ENCODE peak calls at places on chromosomes 12 and 14, in seven cellular contexts. One of them, this sample, is unnamed.

GRCh38 chr14:63901434-63902085 is 48.8 kb downstream of the SYNE2 start:
- DNase-seq in HCT116: no peak
- DNase-seq in K562: no peak
- DNase-seq in H1: no peak
- DNase-seq in HepG2: no peak
- DNase-seq in HEK293T: no peak
- DNase-seq in GM12878: no peak
- DNase-seq in this sample: no peak

GRCh38 chr12:100652488-100652887 is 79.0 kb downstream of the GAS2L3 start:
- DNase-seq in HEK293T: no peak
- DNase-seq in H1: no peak
- DNase-seq in K562: no peak
- DNase-seq in HepG2: peak
- DNase-seq in HCT116: no peak
- DNase-seq in GM12878: no peak
- DNase-seq in this sample: no peak

GRCh38 chr14:74548881-74549280 is 55.3 kb downstream of the ISCA2 start:
- DNase-seq in HEK293T: no peak
- DNase-seq in GM12878: no peak
- DNase-seq in HepG2: no peak
- DNase-seq in H1: no peak
- DNase-seq in K562: no peak
- DNase-seq in HCT116: no peak
- DNase-seq in this sample: no peak

GRCh38 chr14:74400328-74400727 is 25.7 kb downstream of the SYNDIG1L start:
- DNase-seq in GM12878: no peak
- DNase-seq in K562: peak
- DNase-seq in HCT116: peak
- DNase-seq in HepG2: no peak
- DNase-seq in HEK293T: no peak
- DNase-seq in H1: peak
- DNase-seq in this sample: peak

GRCh38 chr12:131131077-131131807 is 177.5 kb downstream of the ADGRD1 start:
- DNase-seq in H1: no peak
- DNase-seq in HepG2: no peak
- DNase-seq in GM12878: no peak
- DNase-seq in HEK293T: no peak
- DNase-seq in K562: no peak
- DNase-seq in HCT116: no peak
- DNase-seq in this sample: no peak

GRCh38 chr14:98951521-98952152 is 320.4 kb downstream of the BCL11B start:
- DNase-seq in H1: no peak
- DNase-seq in GM12878: no peak
- DNase-seq in K562: no peak
- DNase-seq in HepG2: no peak
- DNase-seq in HCT116: no peak
- DNase-seq in HEK293T: no peak
- DNase-seq in this sample: no peak

GRCh38 chr14:99034711-99035171 is 237.3 kb downstream of the BCL11B start:
- DNase-seq in HepG2: no peak
- DNase-seq in H1: no peak
- DNase-seq in GM12878: no peak
- DNase-seq in HCT116: no peak
- DNase-seq in HEK293T: no peak
- DNase-seq in K562: no peak
- DNase-seq in this sample: peak

GRCh38 chr12:96136129-96136528 is 58.0 kb upstream of the ELK3 start:
- DNase-seq in HCT116: no peak
- DNase-seq in H1: no peak
- DNase-seq in GM12878: no peak
- DNase-seq in K562: no peak
- DNase-seq in HepG2: no peak
- DNase-seq in HEK293T: no peak
- DNase-seq in this sample: no peak

GRCh38 chr12:51749201-51749985 is 99.1 kb downstream of the FIGNL2 start:
- DNase-seq in GM12878: no peak
- DNase-seq in HCT116: no peak
- DNase-seq in HepG2: no peak
- DNase-seq in K562: no peak
- DNase-seq in HEK293T: no peak
- DNase-seq in H1: no peak
- DNase-seq in this sample: no peak

GRCh38 chr12:26855337-26856089 is 22.5 kb upstream of the ITPR2 start:
- DNase-seq in K562: no peak
- DNase-seq in HepG2: peak
- DNase-seq in H1: no peak
- DNase-seq in HCT116: no peak
- DNase-seq in HEK293T: no peak
- DNase-seq in GM12878: no peak
- DNase-seq in this sample: no peak

GRCh38 chr12:95480230-95480629 is 6.3 kb downstream of the METAP2 start:
- DNase-seq in H1: no peak
- DNase-seq in K562: no peak
- DNase-seq in HEK293T: no peak
- DNase-seq in HepG2: no peak
- DNase-seq in HCT116: no peak
- DNase-seq in GM12878: no peak
- DNase-seq in this sample: no peak

GRCh38 chr12:54052745-54053624 is 650 bp upstream of the HOXC4 start:
- DNase-seq in K562: no peak
- DNase-seq in HCT116: no peak
- DNase-seq in H1: no peak
- DNase-seq in GM12878: peak
- DNase-seq in HEK293T: peak
- DNase-seq in HepG2: no peak
- DNase-seq in this sample: peak

GRCh38 chr12:100061814-100062213 is 77.1 kb upstream of the ANKS1B start:
- DNase-seq in HCT116: no peak
- DNase-seq in H1: no peak
- DNase-seq in HepG2: no peak
- DNase-seq in K562: no peak
- DNase-seq in GM12878: no peak
- DNase-seq in HEK293T: no peak
- DNase-seq in this sample: no peak

GRCh38 chr12:109134186-109134917 is 18.0 kb downstream of the ACACB start:
- DNase-seq in GM12878: no peak
- DNase-seq in H1: no peak
- DNase-seq in K562: peak
- DNase-seq in HCT116: peak
- DNase-seq in HEK293T: peak
- DNase-seq in HepG2: no peak
- DNase-seq in this sample: peak

GRCh38 chr12:65039306-65039705 is 81.8 kb downstream of the WIF1 start:
- DNase-seq in HCT116: no peak
- DNase-seq in HEK293T: no peak
- DNase-seq in GM12878: no peak
- DNase-seq in HepG2: no peak
- DNase-seq in H1: no peak
- DNase-seq in K562: no peak
- DNase-seq in this sample: peak

GRCh38 chr14:44962573-44963528 is 861 bp downstream of the TOGARAM1 start:
- DNase-seq in HepG2: no peak
- DNase-seq in GM12878: no peak
- DNase-seq in K562: peak
- DNase-seq in HEK293T: no peak
- DNase-seq in HCT116: no peak
- DNase-seq in H1: no peak
- DNase-seq in this sample: peak

GRCh38 chr12:57965766-57966165 is 24.4 kb downstream of the ATP23 start:
- DNase-seq in HEK293T: no peak
- DNase-seq in GM12878: no peak
- DNase-seq in K562: no peak
- DNase-seq in HepG2: peak
- DNase-seq in HCT116: no peak
- DNase-seq in H1: no peak
- DNase-seq in this sample: no peak

GRCh38 chr14:67653651-67654280 is 20.7 kb downstream of the VTI1B start:
- DNase-seq in HEK293T: no peak
- DNase-seq in HCT116: no peak
- DNase-seq in GM12878: no peak
- DNase-seq in K562: no peak
- DNase-seq in H1: no peak
- DNase-seq in HepG2: no peak
- DNase-seq in this sample: no peak

GRCh38 chr14:67650161-67650560 is 24.3 kb downstream of the VTI1B start:
- DNase-seq in H1: no peak
- DNase-seq in GM12878: no peak
- DNase-seq in HepG2: no peak
- DNase-seq in HEK293T: no peak
- DNase-seq in K562: no peak
- DNase-seq in HCT116: no peak
- DNase-seq in this sample: no peak

GRCh38 chr14:67646136-67646535 is 26.4 kb downstream of the ARG2 start:
- DNase-seq in K562: no peak
- DNase-seq in HEK293T: no peak
- DNase-seq in HepG2: no peak
- DNase-seq in HCT116: no peak
- DNase-seq in GM12878: no peak
- DNase-seq in H1: no peak
- DNase-seq in this sample: no peak

GRCh38 chr14:67652189-67652588 is 22.2 kb downstream of the VTI1B start:
- DNase-seq in K562: no peak
- DNase-seq in HEK293T: no peak
- DNase-seq in HepG2: no peak
- DNase-seq in GM12878: no peak
- DNase-seq in H1: no peak
- DNase-seq in HCT116: no peak
- DNase-seq in this sample: no peak

DNA sequence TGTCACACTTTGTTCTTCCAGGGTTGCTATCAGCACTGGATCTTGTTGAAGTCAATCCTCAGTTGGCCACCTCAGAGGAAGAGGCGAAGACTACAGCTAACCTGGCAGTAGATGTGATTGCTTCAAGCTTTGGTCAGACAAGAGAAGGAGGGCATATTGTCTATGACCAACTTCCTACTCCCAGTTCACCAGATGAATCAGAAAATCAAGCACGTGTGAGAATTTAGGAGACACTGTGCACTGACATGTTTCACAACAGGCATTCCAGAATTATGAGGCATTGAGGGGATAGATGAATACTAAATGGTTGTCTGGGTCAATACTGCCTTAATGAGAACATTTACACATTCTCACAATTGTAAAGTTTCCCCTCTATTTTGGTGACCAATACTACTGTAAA is 23.7 kb downstream of the VTI1B start:
- DNase-seq in HepG2: no peak
- DNase-seq in HEK293T: no peak
- DNase-seq in GM12878: no peak
- DNase-seq in H1: no peak
- DNase-seq in K562: no peak
- DNase-seq in HCT116: no peak
- DNase-seq in this sample: no peak
- TF ChIP-seq SP1 in HepG2: no peak
- TF ChIP-seq SP1 in HEK293T: no peak
- TF ChIP-seq SP1 in GM12878: no peak
- TF ChIP-seq SP1 in H1: no peak
- TF ChIP-seq SP1 in K562: no peak
- TF ChIP-seq SP1 in HCT116: no peak
- TF ChIP-seq SP1 in this sample: no peak

GRCh38 chr12:24854908-24855307 is 94.0 kb downstream of the BCAT1 start:
- DNase-seq in HCT116: no peak
- DNase-seq in HepG2: no peak
- DNase-seq in HEK293T: no peak
- DNase-seq in H1: no peak
- DNase-seq in K562: no peak
- DNase-seq in GM12878: no peak
- DNase-seq in this sample: no peak

GRCh38 chr12:24856541-24856940 is 92.4 kb downstream of the BCAT1 start:
- DNase-seq in GM12878: no peak
- DNase-seq in H1: no peak
- DNase-seq in K562: no peak
- DNase-seq in HEK293T: no peak
- DNase-seq in HCT116: no peak
- DNase-seq in HepG2: no peak
- DNase-seq in this sample: no peak

GRCh38 chr12:24861751-24862575 is 86.9 kb downstream of the BCAT1 start:
- DNase-seq in K562: no peak
- DNase-seq in HCT116: no peak
- DNase-seq in HepG2: peak
- DNase-seq in H1: no peak
- DNase-seq in HEK293T: no peak
- DNase-seq in GM12878: no peak
- DNase-seq in this sample: no peak

GRCh38 chr12:24864796-24865125 is 84.1 kb downstream of the BCAT1 start:
- DNase-seq in HEK293T: no peak
- DNase-seq in H1: no peak
- DNase-seq in HepG2: no peak
- DNase-seq in K562: no peak
- DNase-seq in GM12878: no peak
- DNase-seq in HCT116: no peak
- DNase-seq in this sample: no peak

GRCh38 chr12:24860546-24860945 is 88.4 kb downstream of the BCAT1 start:
- DNase-seq in HCT116: no peak
- DNase-seq in HEK293T: no peak
- DNase-seq in H1: no peak
- DNase-seq in GM12878: no peak
- DNase-seq in K562: no peak
- DNase-seq in HepG2: no peak
- DNase-seq in this sample: no peak
- TF ChIP-seq SP1 in HCT116: no peak
- TF ChIP-seq SP1 in HEK293T: no peak
- TF ChIP-seq SP1 in H1: no peak
- TF ChIP-seq SP1 in GM12878: no peak
- TF ChIP-seq SP1 in K562: no peak
- TF ChIP-seq SP1 in HepG2: no peak
- TF ChIP-seq SP1 in this sample: no peak

GRCh38 chr14:22928237-22929103 is 706 bp downstream of the PRMT5 start:
- DNase-seq in GM12878: no peak
- DNase-seq in HepG2: no peak
- DNase-seq in K562: no peak
- DNase-seq in HCT116: no peak
- DNase-seq in H1: no peak
- DNase-seq in HEK293T: no peak
- DNase-seq in this sample: no peak
- TF ChIP-seq SP1 in GM12878: no peak
- TF ChIP-seq SP1 in HepG2: no peak
- TF ChIP-seq SP1 in K562: no peak
- TF ChIP-seq SP1 in HCT116: no peak
- TF ChIP-seq SP1 in H1: no peak
- TF ChIP-seq SP1 in HEK293T: no peak
- TF ChIP-seq SP1 in this sample: no peak

GRCh38 chr14:103547455-103547940 is 15.0 kb downstream of the BAG5 start:
- DNase-seq in GM12878: no peak
- DNase-seq in HCT116: no peak
- DNase-seq in H1: no peak
- DNase-seq in HEK293T: no peak
- DNase-seq in HepG2: no peak
- DNase-seq in K562: no peak
- DNase-seq in this sample: no peak

GRCh38 chr14:103546651-103547454 is 15.6 kb downstream of the BAG5 start:
- DNase-seq in H1: no peak
- DNase-seq in GM12878: no peak
- DNase-seq in HEK293T: peak
- DNase-seq in HCT116: peak
- DNase-seq in K562: peak
- DNase-seq in HepG2: peak
- DNase-seq in this sample: peak

GRCh38 chr14:103545219-103545914 is 16.4 kb downstream of the TRMT61A start:
- DNase-seq in HepG2: no peak
- DNase-seq in HEK293T: no peak
- DNase-seq in H1: no peak
- DNase-seq in HCT116: no peak
- DNase-seq in GM12878: no peak
- DNase-seq in K562: no peak
- DNase-seq in this sample: no peak

GRCh38 chr14:103544627-103545218 is 15.7 kb downstream of the TRMT61A start:
- DNase-seq in K562: no peak
- DNase-seq in H1: no peak
- DNase-seq in GM12878: no peak
- DNase-seq in HCT116: no peak
- DNase-seq in HEK293T: no peak
- DNase-seq in HepG2: no peak
- DNase-seq in this sample: no peak

GRCh38 chr14:103545915-103546650 is 16.4 kb downstream of the BAG5 start:
- DNase-seq in GM12878: no peak
- DNase-seq in HepG2: no peak
- DNase-seq in H1: no peak
- DNase-seq in HCT116: no peak
- DNase-seq in HEK293T: no peak
- DNase-seq in K562: no peak
- DNase-seq in this sample: no peak
- TF ChIP-seq SP1 in GM12878: no peak
- TF ChIP-seq SP1 in HepG2: no peak
- TF ChIP-seq SP1 in H1: no peak
- TF ChIP-seq SP1 in HCT116: no peak
- TF ChIP-seq SP1 in HEK293T: no peak
- TF ChIP-seq SP1 in K562: no peak
- TF ChIP-seq SP1 in this sample: no peak

This sample was measured in WTC11.